ENCODE peak calls at places on chromosomes 12 and 14, in four cellular contexts. Q, Z, I and F are unnamed samples.
A peak's percentile ranks its signal among the peaks of the same experiment; 100 is the strongest.

GRCh38 chr12:63863658-63864455 is 19.4 kb downstream of the SRGAP1 start:
- DNase-seq in Z (no peak), I (no peak), Q (no peak), F (no peak)

GRCh38 chr12:124240493-124240892 is 54.4 kb upstream of the RFLNA start:
- DNase-seq in Z (no peak), I (no peak), Q (no peak), F (peak; percentile 36)

GRCh38 chr12:76028649-76029277 is 2.8 kb downstream of the PHLDA1 start:
- DNase-seq in Z (no peak), Q (peak; percentile 51), I (no peak), F (no peak)

GRCh38 chr12:84803661-84804060 is 108.9 kb downstream of the SLC6A15 start:
- DNase-seq in I (no peak), Z (no peak), Q (no peak), F (no peak)

GRCh38 chr12:15854916-15855315 is 27.3 kb upstream of the STRAP start:
- DNase-seq in Q (no peak), Z (no peak), I (no peak), F (no peak)

GRCh38 chr12:104234926-104235499 is 19.4 kb downstream of the TXNRD1 start:
- DNase-seq in I (no peak), Z (no peak), Q (no peak), F (no peak)

GRCh38 chr14:50719911-50720759 is 52.0 kb upstream of the SAV1 start:
- DNase-seq in Q (no peak), Z (no peak), I (no peak), F (no peak)

GRCh38 chr12:107528731-107529365 is 156.8 kb upstream of the PWP1 start:
- DNase-seq in I (no peak), Q (no peak), Z (no peak), F (no peak)

GRCh38 chr12:2806700-2807099 is 5.8 kb upstream of the ITFG2 start:
- DNase-seq in I (no peak), Z (no peak), Q (no peak), F (no peak)

GRCh38 chr12:64678248-64678647 is 68.0 kb downstream of the RASSF3 start:
- DNase-seq in Z (no peak), I (no peak), Q (no peak), F (no peak)

GRCh38 chr12:130504836-130505175 is 167.1 kb downstream of the PIWIL1 start:
- DNase-seq in Z (no peak), Q (no peak), I (no peak), F (no peak)

GRCh38 chr12:20314325-20314724 is 54.0 kb upstream of the PDE3A start:
- DNase-seq in I (no peak), Z (no peak), Q (no peak), F (no peak)

GRCh38 chr12:88756153-88756552 is 175.9 kb upstream of the KITLG start:
- DNase-seq in Z (no peak), Q (no peak), I (no peak), F (no peak)

GRCh38 chr14:22824711-22825359 is 4.9 kb upstream of the MRPL52 start:
- DNase-seq in I (no peak), Q (peak; percentile 85), Z (no peak), F (no peak)

GRCh38 chr14:61749867-61750266 is 12.4 kb upstream of the SNAPC1 start:
- DNase-seq in Q (peak; percentile 45), I (no peak), Z (no peak), F (no peak)

GRCh38 chr12:65269603-65270002 is 8.9 kb upstream of the MSRB3 start:
- DNase-seq in Q (no peak), Z (no peak), I (no peak), F (no peak)

GRCh38 chr12:104535383-104535782 is 78.6 kb downstream of the CHST11 start:
- DNase-seq in Z (no peak), Q (no peak), I (no peak), F (no peak)

GRCh38 chr12:78951746-78952532 is 87.4 kb downstream of the SYT1 start:
- DNase-seq in Z (no peak), Q (no peak), I (no peak), F (no peak)

GRCh38 chr12:9869307-9870161 is at the start of gene CLEC2B:
- DNase-seq in Z (peak; percentile 40), Q (no peak), I (no peak), F (no peak)

GRCh38 chr14:49578141-49578540 is 8.0 kb downstream of the RPS29 start:
- DNase-seq in Z (no peak), I (no peak), Q (no peak), F (no peak)

GRCh38 chr12:2959194-2959507 is at the start of gene TEAD4:
- DNase-seq in I (peak; percentile 87), Z (no peak), Q (peak; percentile 82), F (peak; percentile 96)

GRCh38 chr14:34920339-34920738 is 45.2 kb upstream of the BAZ1A start:
- DNase-seq in Z (no peak), I (no peak), Q (no peak), F (no peak)

GRCh38 chr12:43252585-43252984 is 299.4 kb downstream of the ADAMTS20 start:
- DNase-seq in Q (no peak), I (no peak), Z (no peak), F (no peak)

DNA sequence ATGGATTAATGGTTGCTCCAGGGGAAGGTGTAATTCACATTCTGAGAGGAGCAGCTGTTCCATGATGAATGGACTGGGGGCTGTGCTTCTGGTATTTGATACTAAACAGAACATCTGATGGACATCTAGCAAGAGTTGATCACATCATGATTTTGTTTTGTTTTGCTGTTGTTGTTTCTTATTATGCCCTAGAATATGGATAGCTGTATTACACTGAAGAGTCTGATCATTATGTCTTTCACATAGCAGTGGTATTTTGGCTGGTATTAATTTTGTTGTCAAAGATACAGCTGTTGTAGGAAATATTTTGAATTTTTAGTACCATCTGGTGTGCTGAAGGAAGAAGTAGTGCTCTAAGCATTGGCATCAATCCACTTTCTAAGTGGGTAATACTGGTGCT is 296.4 kb downstream of the ADAMTS20 start:
- DNase-seq in I (no peak), Q (no peak), Z (no peak), F (no peak)
- TF ChIP-seq ZNF274 in I (no peak), Q (no peak), Z (no peak), F (no peak)

DNA sequence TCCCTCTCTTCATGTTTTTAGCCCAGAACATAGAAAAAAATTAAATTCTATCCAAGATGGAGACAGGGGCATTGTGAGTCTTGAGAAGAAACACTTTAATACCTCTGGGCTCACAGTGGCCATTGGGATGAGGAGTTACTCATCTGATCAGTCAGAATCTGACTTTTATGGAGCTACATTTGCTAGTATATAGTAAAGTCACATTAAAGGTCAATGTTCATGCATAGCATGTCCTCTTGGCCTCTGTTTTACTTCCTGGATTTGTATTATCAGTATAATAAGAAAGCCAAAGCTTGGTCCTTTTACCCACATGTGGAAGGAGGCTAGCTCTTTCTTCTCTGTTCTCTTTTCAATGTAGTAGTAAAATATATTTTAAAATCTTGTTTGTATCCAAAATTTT is 93.6 kb upstream of the CNOT2 start:
- DNase-seq in Z (no peak), Q (no peak), I (no peak), F (no peak)
- H3K36me3 ChIP-seq in Z (no peaks in the 10 kb centered on the region), Q (no peaks in the 10 kb centered on the region), I (no peaks in the 10 kb centered on the region), F (no peaks in the 10 kb centered on the region)

GRCh38 chr14:68464716-68465115 is 328.2 kb downstream of the ZFP36L1 start:
- DNase-seq in I (no peak), Z (no peak), Q (no peak), F (no peak)

GRCh38 chr14:68467425-68467824 is 325.4 kb downstream of the ZFP36L1 start:
- DNase-seq in Q (no peak), I (no peak), Z (no peak), F (no peak)

GRCh38 chr14:68468437-68469207 is 324.2 kb downstream of the ZFP36L1 start:
- DNase-seq in I (no peak), Z (no peak), Q (no peak), F (no peak)

GRCh38 chr14:68469208-68469713 is 323.6 kb downstream of the ZFP36L1 start:
- DNase-seq in I (no peak), Q (peak; percentile 73), Z (no peak), F (no peak)

DNA sequence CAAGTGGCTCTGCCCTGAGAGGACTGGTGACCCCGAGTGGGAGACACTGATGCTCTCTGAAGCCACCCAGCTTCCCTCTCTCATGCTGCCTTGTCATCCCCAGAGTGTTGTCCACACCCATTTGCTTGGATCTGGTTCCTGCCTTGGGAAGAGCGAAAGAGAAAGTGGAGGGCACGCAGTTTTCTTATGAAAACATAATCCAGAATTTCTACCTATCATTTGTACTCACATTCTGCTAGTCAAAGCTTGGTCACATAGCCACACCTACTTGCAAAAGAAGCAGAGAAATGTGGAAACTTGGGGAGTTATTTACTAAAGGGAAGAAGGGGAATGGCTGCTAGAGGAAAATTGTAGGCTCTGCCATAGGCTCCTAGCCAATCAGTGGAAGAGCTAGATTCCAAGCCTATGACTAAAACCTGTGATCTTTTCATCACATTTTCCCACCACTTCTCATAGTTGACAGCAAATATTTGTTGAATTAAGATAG is 326.3 kb downstream of the ZFP36L1 start:
- DNase-seq in Z (no peak), Q (peak; percentile 63), I (no peak), F (no peak)
- TF ChIP-seq SUZ12 in Z (no peak), Q (no peak), I (no peak), F (no peak)

GRCh38 chr12:25677180-25677937 is 124.3 kb upstream of the LMNTD1 start:
- DNase-seq in Z (no peak), Q (no peak), I (no peak), F (no peak)

GRCh38 chr12:25682421-25682820 is 129.3 kb upstream of the LMNTD1 start:
- DNase-seq in Z (no peak), Q (no peak), I (no peak), F (no peak)

GRCh38 chr12:25684070-25684469 is 131.0 kb upstream of the LMNTD1 start:
- DNase-seq in I (no peak), Z (no peak), Q (no peak), F (no peak)

GRCh38 chr12:25686351-25686750 is 133.3 kb upstream of the LMNTD1 start:
- DNase-seq in I (no peak), Z (no peak), Q (no peak), F (no peak)

DNA sequence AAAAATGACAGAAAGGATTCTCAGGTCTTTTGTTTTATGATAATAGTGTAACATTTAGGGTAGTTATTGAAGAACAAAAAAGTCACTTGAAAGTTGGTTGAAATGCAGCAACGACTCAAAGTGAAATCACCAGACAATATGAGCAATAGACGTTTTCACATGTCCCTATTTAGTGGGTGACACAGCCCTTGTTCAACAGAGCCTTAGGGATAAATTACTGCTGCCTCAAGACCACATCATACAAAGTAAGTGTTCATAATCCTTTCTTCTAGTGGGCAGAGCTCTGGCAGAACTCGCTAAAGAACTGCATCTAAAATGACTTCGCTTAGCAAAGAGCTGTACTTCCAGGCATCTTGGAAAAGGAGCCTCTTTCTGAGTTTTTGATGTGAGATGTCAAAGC is 128.5 kb upstream of the LMNTD1 start:
- DNase-seq in I (no peak), Z (no peak), Q (no peak), F (no peak)
- TF ChIP-seq ZNF274 in I (no peak), Z (no peak), Q (no peak), F (no peak)

GRCh38 chr14:74825008-74825407 is 50.9 kb downstream of the PROX2 start:
- DNase-seq in Q (no peak), Z (no peak), I (no peak), F (no peak)
- H3K36me3 ChIP-seq in Q (peaks cover 26% of the 10 kb centered on the region), Z (peaks cover 5% of the 10 kb centered on the region), I (peaks cover 18% of the 10 kb centered on the region), F (peaks cover 30% of the 10 kb centered on the region)

GRCh38 chr12:30706476-30706875 is 10.8 kb upstream of the IPO8 start:
- DNase-seq in Z (no peak), Q (no peak), I (no peak), F (no peak)
- TF ChIP-seq SUZ12 in Z (no peak), Q (no peak), I (no peak), F (no peak)

GRCh38 chr12:93174048-93174447 is 203.7 kb upstream of the NUDT4 start:
- DNase-seq in Q (no peak), Z (no peak), I (no peak), F (no peak)
- TF ChIP-seq ZNF274 in Q (no peak), Z (no peak), I (no peak), F (no peak)